ENCODE peak calls at places on chromosomes 4 and X, in four cellular contexts. Z, V, G and M are unnamed samples.

GRCh38 chr4:96097693-96098092 is 257.8 kb downstream of the PDHA2 start:
- DNase-seq in Z (no peak), V (no peak), G (no peak), M (no peak)

GRCh38 chr4:110059556-110060191 is 138.7 kb downstream of the ELOVL6 start:
- DNase-seq in Z (no peak), V (peak; percentile 23), G (no peak), M (no peak)

GRCh38 chr4:1356181-1356998 is 9.4 kb downstream of the UVSSA start:
- DNase-seq in Z (peak; percentile 61), V (peak; percentile 61), G (no peak), M (peak; percentile 67)

GRCh38 chr4:188297873-188298272 is 158.6 kb downstream of the TRIML1 start:
- DNase-seq in Z (no peak), V (no peak), G (no peak), M (no peak)

GRCh38 chr4:98311656-98312055 is 50.5 kb downstream of the RAP1GDS1 start:
- DNase-seq in Z (no peak), V (no peak), G (no peak), M (no peak)

GRCh38 chr4:52964561-52964960 is 102.4 kb downstream of the RASL11B start:
- DNase-seq in Z (no peak), V (no peak), G (no peak), M (no peak)

GRCh38 chr4:122293374-122294365 is 85.1 kb upstream of the ADAD1 start:
- DNase-seq in Z (no peak), V (no peak), G (no peak), M (no peak)

GRCh38 chr4:25234390-25235367 is 846 bp downstream of the PI4K2B start:
- DNase-seq in Z (peak; percentile 41), V (peak; percentile 75), G (peak; percentile 69), M (peak; percentile 51)

GRCh38 chr4:75830906-75831305 is 71.3 kb downstream of the PPEF2 start:
- DNase-seq in Z (no peak), V (no peak), G (no peak), M (no peak)

GRCh38 chr4:128220286-128221235 is 67.1 kb downstream of the PGRMC2 start:
- DNase-seq in Z (no peak), V (peak; percentile 62), G (no peak), M (no peak)

GRCh38 chr4:122652379-122652778 is 31.5 kb upstream of the IL21 start:
- DNase-seq in Z (peak; percentile 51), V (peak; percentile 61), G (no peak), M (no peak)

GRCh38 chrX:9279271-9279596 is 185.6 kb upstream of the TBL1X start:
- DNase-seq in Z (no peak), V (no peak), G (no peak), M (no peak)

GRCh38 chr4:111228396-111228795 is 605.5 kb upstream of the PITX2 start:
- DNase-seq in Z (no peak), V (no peak), G (no peak), M (no peak)

GRCh38 chr4:10656420-10656819 is 28.1 kb downstream of the CLNK start:
- DNase-seq in Z (no peak), V (no peak), G (no peak), M (no peak)

GRCh38 chr4:140243345-140243753 is 89.4 kb upstream of the MAML3 start:
- DNase-seq in Z (no peak), V (no peak), G (no peak), M (no peak)

GRCh38 chr4:45946699-45947098 is 177.2 kb downstream of the GABRG1 start:
- DNase-seq in Z (no peak), V (no peak), G (no peak), M (no peak)

GRCh38 chr4:172989984-172990711 is 178.5 kb upstream of the GALNT7 start:
- DNase-seq in Z (no peak), V (no peak), G (no peak), M (no peak)

GRCh38 chrX:22534643-22535042 is 261.9 kb downstream of the CBLL2 start:
- DNase-seq in Z (no peak), V (no peak), G (no peak), M (no peak)

GRCh38 chr4:86675548-86675947 is 81.4 kb downstream of the PTPN13 start:
- DNase-seq in Z (no peak), V (no peak), G (no peak), M (no peak)

GRCh38 chr4:74217365-74217764 is 59.4 kb downstream of the MTHFD2L start:
- DNase-seq in Z (no peak), V (no peak), G (no peak), M (no peak)

DNA sequence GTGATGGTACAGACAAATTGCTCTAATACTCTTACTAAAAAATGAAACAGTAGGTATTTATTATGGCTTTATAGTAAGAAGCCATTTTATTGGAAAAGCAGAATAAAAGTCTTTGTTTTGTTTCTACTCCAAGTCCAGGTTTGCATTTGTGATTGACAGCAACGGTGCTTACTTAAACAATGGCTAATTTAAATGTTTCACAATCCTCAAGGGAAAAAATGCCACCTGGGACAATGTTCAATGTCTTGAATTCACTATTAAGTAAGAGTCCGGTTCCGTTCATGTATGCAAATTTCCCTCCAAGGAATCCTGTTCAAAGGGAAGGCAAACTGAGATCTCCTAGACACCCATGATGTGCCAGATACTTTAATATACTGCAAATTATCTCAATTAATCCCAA is 123.6 kb downstream of the RBM47 start:
- DNase-seq in Z (no peak), V (no peak), G (no peak), M (no peak)
- H3K4me1 ChIP-seq in Z (no peaks in the 10 kb centered on the region), V (peaks cover 43% of the 10 kb centered on the region), G (no peaks in the 10 kb centered on the region), M (no peaks in the 10 kb centered on the region)

GRCh38 chr4:147360301-147360700 is 120.6 kb upstream of the EDNRA start:
- DNase-seq in Z (no peak), V (no peak), G (no peak), M (no peak)

GRCh38 chr4:147366164-147366563 is 114.7 kb upstream of the EDNRA start:
- DNase-seq in Z (no peak), V (no peak), G (no peak), M (no peak)

GRCh38 chr4:147363514-147363913 is 117.4 kb upstream of the EDNRA start:
- DNase-seq in Z (no peak), V (no peak), G (no peak), M (no peak)

GRCh38 chr4:147362868-147363440 is 117.9 kb upstream of the EDNRA start:
- DNase-seq in Z (peak; percentile 53), V (no peak), G (peak; percentile 75), M (peak; percentile 81)

DNA sequence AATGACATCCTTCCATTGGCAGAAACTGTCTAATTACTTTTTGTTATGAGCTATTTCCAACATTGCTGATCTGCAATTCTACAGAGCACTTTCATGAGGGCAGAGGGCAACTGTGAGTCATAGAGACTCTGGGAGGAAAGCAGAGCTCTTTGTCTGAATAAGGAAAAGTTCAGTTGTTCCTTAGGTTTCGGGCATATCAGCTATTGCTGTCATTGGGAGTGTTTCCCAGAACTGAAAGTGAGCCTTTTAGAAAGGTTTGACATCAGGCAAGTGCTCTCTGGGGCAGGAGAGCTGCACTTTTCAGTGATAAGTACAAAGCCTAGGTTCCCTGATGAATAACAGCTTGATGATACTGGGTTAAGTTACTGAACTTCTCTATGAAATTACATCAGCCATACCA is 119.2 kb upstream of the EDNRA start:
- DNase-seq in Z (peak; percentile 25), V (peak; percentile 45), G (no peak), M (peak; percentile 80)
- TF ChIP-seq EP300 in Z (peak; percentile 60), V (no peak), G (no peak), M (peak; percentile 84)

GRCh38 chr4:2465032-2465431 is 3.9 kb upstream of the RNF4 start:
- DNase-seq in Z (no peak), V (no peak), G (no peak), M (no peak)

GRCh38 chr4:2469192-2469984 is 482 bp downstream of the RNF4 start:
- DNase-seq in Z (peak; percentile 16), V (peak; percentile 32), G (no peak), M (peak; percentile 53)

GRCh38 chr4:2472187-2472586 is 3.3 kb downstream of the RNF4 start:
- DNase-seq in Z (no peak), V (no peak), G (no peak), M (no peak)

GRCh38 chr4:2462992-2463762 is 5.7 kb upstream of the RNF4 start:
- DNase-seq in Z (no peak), V (no peak), G (no peak), M (no peak)

DNA sequence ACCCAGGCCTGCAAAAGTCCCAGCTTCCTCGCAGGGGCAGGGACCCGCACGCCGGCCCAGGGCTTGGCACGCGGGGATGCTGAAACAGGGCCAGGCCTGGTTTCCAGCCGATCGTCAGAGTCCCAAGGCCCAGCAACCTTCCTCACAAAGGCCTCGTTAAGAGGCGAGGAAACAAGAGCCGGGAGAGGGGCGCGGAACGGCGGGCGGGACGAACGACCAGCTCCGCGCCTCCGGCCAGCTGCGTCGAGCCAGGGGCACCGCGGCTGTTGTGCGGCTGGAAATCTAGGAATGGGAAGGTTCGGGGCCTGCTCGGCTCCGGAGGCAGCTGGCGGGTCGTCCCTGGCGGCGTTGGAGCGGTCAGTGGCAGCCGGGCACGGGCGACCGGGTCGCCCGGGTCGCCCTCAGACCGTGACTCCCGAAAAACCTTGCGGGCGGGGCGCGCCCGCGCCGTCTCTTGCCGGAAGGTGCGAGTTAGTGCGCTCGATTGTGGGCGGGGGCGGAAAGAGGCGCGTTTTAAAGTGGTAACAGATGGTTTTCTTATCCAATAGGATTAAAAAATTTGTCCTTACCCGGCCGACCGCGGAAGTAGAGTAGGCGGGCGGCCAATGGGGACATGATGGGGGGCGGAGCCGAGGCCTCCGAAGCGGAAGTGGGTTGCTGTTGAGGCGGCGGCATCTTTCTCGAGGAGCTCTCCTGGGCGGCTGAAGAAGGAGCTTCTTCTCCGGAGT is at the start of gene RNF4:
- DNase-seq in Z (peak; percentile 93), V (peak; percentile 95), G (peak; percentile 98), M (peak; percentile 94)
- TF ChIP-seq POLR2A in Z (peak; percentile 27), V (peak; percentile 57), G (peak; percentile 56), M (peak; percentile 49)

GRCh38 chrX:36957425-36958328 is 50.5 kb upstream of the FAM47C start:
- DNase-seq in Z (no peak), V (peak; percentile 25), G (no peak), M (no peak)
- H3K4me1 ChIP-seq in Z (no peaks in the 10 kb centered on the region), V (no peaks in the 10 kb centered on the region), G (no peaks in the 10 kb centered on the region), M (no peaks in the 10 kb centered on the region)